ENCODE peak calls at places on chromosomes 5 and 9, in ten cellular contexts. I is OCI-LY7, X is dorsolateral prefrontal cortex, L is IMR-90, A is K562, Y is psoas muscle, D is osteoblast, T is ovary, R is esophagus muscularis mucosa, C is AG04449. Q is an unnamed sample.

GRCh38 chr9:108290839-108291585 is 564.8 kb downstream of the ACTL7B start:
- DNase-seq in I (no peak), X (no peak), L (no peak), A (no peak), Y (no peak), D (peak), T (no peak), R (no peak), C (no peak), Q (no peak)

GRCh38 chr5:158233735-158234322 is 374.9 kb upstream of the CLINT1 start:
- DNase-seq in I (no peak), X (no peak), L (no peak), A (no peak), Y (no peak), D (peak), T (no peak), R (no peak), C (no peak), Q (no peak)

GRCh38 chr9:20178197-20178596 is 389.4 kb upstream of the SLC24A2 start:
- DNase-seq in I (no peak), X (no peak), L (no peak), A (no peak), Y (no peak), D (no peak), T (no peak), R (no peak), C (no peak), Q (no peak)

GRCh38 chr5:59126665-59127354 is 543.9 kb downstream of the RAB3C start:
- DNase-seq in I (no peak), X (no peak), L (peak), A (no peak), Y (no peak), D (no peak), T (no peak), R (no peak), C (no peak), Q (peak)

GRCh38 chr5:80082731-80083114 is 47.6 kb downstream of the THBS4 start:
- DNase-seq in I (peak), X (peak), L (peak), A (peak), Y (peak), D (peak), T (peak), R (no peak), C (no peak), Q (peak)

GRCh38 chr5:54294097-54294667 is 16.2 kb downstream of the ARL15 start:
- DNase-seq in I (no peak), X (no peak), L (no peak), A (peak), Y (no peak), D (no peak), T (no peak), R (peak), C (no peak), Q (no peak)

GRCh38 chr9:88933607-88934379 is 57.5 kb upstream of the S1PR3 start:
- DNase-seq in I (no peak), X (no peak), L (no peak), A (peak), Y (no peak), D (no peak), T (no peak), R (peak), C (no peak), Q (no peak)

GRCh38 chr5:81768960-81769452 is 18.1 kb upstream of the SSBP2 start:
- DNase-seq in I (no peak), X (no peak), L (peak), A (no peak), Y (no peak), D (peak), T (no peak), R (no peak), C (peak), Q (peak)

GRCh38 chr9:96232539-96233241 is 69.3 kb downstream of the HSD17B3 start:
- DNase-seq in I (peak), X (no peak), L (peak), A (peak), Y (peak), D (peak), T (peak), R (no peak), C (no peak), Q (peak)

GRCh38 chr5:136021016-136021405 is 7.8 kb upstream of the TGFBI start:
- DNase-seq in I (no peak), X (no peak), L (peak), A (peak), Y (no peak), D (peak), T (no peak), R (no peak), C (no peak), Q (peak)

GRCh38 chr5:53200309-53200708 is 90.8 kb upstream of the MOCS2 start:
- DNase-seq in I (peak), X (no peak), L (peak), A (peak), Y (no peak), D (no peak), T (no peak), R (no peak), C (no peak), Q (peak)

GRCh38 chr5:175778951-175779475 is 92.4 kb upstream of the CPLX2 start:
- DNase-seq in I (no peak), X (peak), L (no peak), A (no peak), Y (peak), D (no peak), T (no peak), R (no peak), C (no peak), Q (peak)

GRCh38 chr9:6473149-6473548 is 60.1 kb downstream of the UHRF2 start:
- DNase-seq in I (no peak), X (no peak), L (no peak), A (no peak), Y (no peak), D (no peak), T (no peak), R (no peak), C (no peak), Q (no peak)

GRCh38 chr5:142432961-142433360 is 108.1 kb upstream of the SPRY4 start:
- DNase-seq in I (no peak), X (no peak), L (no peak), A (no peak), Y (no peak), D (no peak), T (no peak), R (no peak), C (no peak), Q (no peak)

GRCh38 chr5:135211083-135211790 is 177.2 kb upstream of the PITX1 start:
- DNase-seq in I (no peak), X (no peak), L (peak), A (no peak), Y (no peak), D (peak), T (no peak), R (peak), C (no peak), Q (no peak)

GRCh38 chr9:104905931-104906330 is 22.0 kb downstream of the ABCA1 start:
- DNase-seq in I (no peak), X (no peak), L (no peak), A (no peak), Y (no peak), D (no peak), T (no peak), R (no peak), C (no peak), Q (peak)

GRCh38 chr5:169421677-169422076 is 120.7 kb upstream of the SLIT3 start:
- DNase-seq in I (no peak), X (no peak), L (no peak), A (no peak), Y (no peak), D (no peak), T (no peak), R (no peak), C (no peak), Q (no peak)

GRCh38 chr5:126253406-126253805 is 169.8 kb upstream of the GRAMD2B start:
- DNase-seq in I (no peak), X (no peak), L (no peak), A (no peak), Y (no peak), D (no peak), T (no peak), R (no peak), C (no peak), Q (no peak)

GRCh38 chr5:134247411-134247810 is 21.5 kb upstream of the PPP2CA start:
- DNase-seq in I (no peak), X (no peak), L (peak), A (no peak), Y (no peak), D (peak), T (no peak), R (no peak), C (peak), Q (peak)

GRCh38 chr5:43171441-43171840 is 20.6 kb upstream of the NIM1K start:
- DNase-seq in I (no peak), X (no peak), L (no peak), A (no peak), Y (no peak), D (no peak), T (no peak), R (no peak), C (no peak), Q (no peak)

GRCh38 chr5:156762656-156763055 is 87.4 kb upstream of the PPP1R2B start:
- DNase-seq in I (no peak), X (no peak), L (peak), A (no peak), Y (no peak), D (no peak), T (no peak), R (no peak), C (no peak), Q (no peak)

GRCh38 chr9:6869081-6869948 is 111.5 kb downstream of the KDM4C start:
- DNase-seq in I (no peak), X (no peak), L (no peak), A (no peak), Y (no peak), D (peak), T (no peak), R (no peak), C (no peak), Q (no peak)

GRCh38 chr9:112396872-112397271 is 17.0 kb downstream of the HSDL2 start:
- DNase-seq in I (no peak), X (no peak), L (no peak), A (no peak), Y (no peak), D (no peak), T (no peak), R (no peak), C (no peak), Q (no peak)

GRCh38 chr9:133004091-133005072 is 25.9 kb downstream of the GFI1B start:
- DNase-seq in I (no peak), X (no peak), L (no peak), A (peak), Y (no peak), D (peak), T (no peak), R (no peak), C (no peak), Q (no peak)

GRCh38 chr5:13234-13633 is 78.7 kb upstream of the PLEKHG4B start:
- DNase-seq in I (no peak), X (no peak), L (no peak), A (no peak), Y (no peak), D (no peak), T (no peak), R (no peak), C (no peak), Q (no peak)

GRCh38 chr9:71285191-71285656 is 163.8 kb upstream of the TRPM3 start:
- DNase-seq in I (peak), X (no peak), L (peak), A (peak), Y (no peak), D (peak), T (no peak), R (no peak), C (peak), Q (peak)

GRCh38 chr5:17222679-17223078 is 5.2 kb downstream of the BASP1 start:
- DNase-seq in I (no peak), X (no peak), L (no peak), A (no peak), Y (no peak), D (no peak), T (no peak), R (no peak), C (no peak), Q (peak)

GRCh38 chr5:160061770-160062169 is 52.8 kb downstream of the TTC1 start:
- DNase-seq in I (no peak), X (no peak), L (no peak), A (no peak), Y (no peak), D (no peak), T (no peak), R (no peak), C (no peak), Q (no peak)

GRCh38 chr9:97809666-97810344 is 43.2 kb upstream of the FOXE1 start:
- DNase-seq in I (no peak), X (no peak), L (no peak), A (no peak), Y (no peak), D (peak), T (no peak), R (peak), C (no peak), Q (no peak)

GRCh38 chr9:132725306-132725705 is 55.0 kb downstream of the GTF3C4 start:
- DNase-seq in I (no peak), X (no peak), L (no peak), A (no peak), Y (no peak), D (no peak), T (no peak), R (no peak), C (no peak), Q (no peak)

GRCh38 chr5:39203291-39203922 is 16.0 kb downstream of the FYB1 start:
- DNase-seq in I (no peak), X (no peak), L (no peak), A (peak), Y (no peak), D (no peak), T (no peak), R (no peak), C (no peak), Q (no peak)
- H3K4me3 ChIP-seq in I (no peak), X (no peak), L (no peak), A (no peak), Y (no peak), D (no peak), T (no peak), R (no peak), C (no peak), Q (no peak)

GRCh38 chr5:40160435-40160834 is 519.3 kb upstream of the PTGER4 start:
- DNase-seq in I (no peak), X (no peak), L (peak), A (no peak), Y (no peak), D (peak), T (no peak), R (no peak), C (no peak), Q (no peak)

GRCh38 chr5:40165106-40165788 is 514.5 kb upstream of the PTGER4 start:
- DNase-seq in I (no peak), X (no peak), L (no peak), A (no peak), Y (no peak), D (no peak), T (no peak), R (no peak), C (no peak), Q (no peak)

GRCh38 chr5:40166757-40167156 is 513.0 kb upstream of the PTGER4 start:
- DNase-seq in I (no peak), X (no peak), L (peak), A (no peak), Y (no peak), D (no peak), T (no peak), R (no peak), C (no peak), Q (peak)

GRCh38 chr5:40167283-40167682 is 512.4 kb upstream of the PTGER4 start:
- DNase-seq in I (no peak), X (no peak), L (no peak), A (no peak), Y (no peak), D (no peak), T (no peak), R (no peak), C (no peak), Q (no peak)

DNA sequence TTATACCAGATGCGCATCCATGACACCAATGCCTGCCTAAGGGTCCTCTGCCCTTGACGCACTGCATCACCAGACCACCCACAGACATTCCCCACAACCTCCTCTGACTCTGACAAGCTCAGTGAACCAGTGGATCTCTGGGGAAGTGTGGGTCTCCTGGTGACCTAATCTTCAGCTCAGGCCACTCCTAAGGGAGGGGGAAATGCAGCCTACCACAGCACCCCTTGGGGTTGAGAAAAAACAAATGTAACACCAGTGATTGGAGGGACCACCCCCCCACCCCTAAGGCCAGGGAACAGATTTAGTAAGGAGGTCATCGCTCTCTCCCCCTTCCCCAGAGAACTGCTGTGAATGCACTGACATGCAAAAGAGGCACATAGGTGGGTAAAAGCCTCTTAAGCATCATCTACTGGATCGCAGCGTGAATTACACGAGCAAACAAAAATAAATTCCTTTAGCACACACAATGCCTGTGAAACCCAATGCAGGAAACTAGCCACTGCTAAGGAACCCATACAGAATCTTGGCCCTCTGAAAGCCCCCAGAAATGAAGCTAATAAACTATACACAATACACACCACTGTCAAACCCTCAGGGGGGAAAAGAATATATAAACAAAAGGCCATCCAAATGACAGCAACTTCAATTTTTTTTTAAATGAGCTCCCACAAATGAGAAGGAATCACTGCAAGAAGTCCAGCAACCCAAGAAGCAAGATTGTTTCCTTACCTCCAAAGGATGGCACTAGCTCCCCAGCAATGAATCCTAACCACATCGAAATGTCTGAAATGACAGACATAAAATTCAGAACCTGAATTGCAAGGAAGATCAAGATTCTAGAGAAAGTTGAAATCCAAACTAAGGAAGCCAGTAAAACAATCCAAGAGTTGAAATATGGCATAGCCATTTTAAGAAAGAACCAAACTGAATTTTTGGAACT is 513.7 kb upstream of the PTGER4 start:
- DNase-seq in I (no peak), X (no peak), L (peak), A (no peak), Y (no peak), D (peak), T (no peak), R (no peak), C (no peak), Q (no peak)
- TF ChIP-seq CTCF in I (no peak), X (no peak), L (peak), A (no peak), Y (no peak), D (no peak), T (no peak), R (no peak), C (no peak), Q (peak)

GRCh38 chr5:123094919-123095693 is 6.1 kb downstream of the PRDM6 start:
- DNase-seq in I (no peak), X (no peak), L (peak), A (no peak), Y (peak), D (peak), T (no peak), R (no peak), C (no peak), Q (no peak)

GRCh38 chr5:123094227-123094918 is 5.3 kb downstream of the PRDM6 start:
- DNase-seq in I (no peak), X (no peak), L (peak), A (no peak), Y (no peak), D (peak), T (no peak), R (no peak), C (no peak), Q (no peak)

GRCh38 chr5:123091988-123092583 is 3.0 kb downstream of the PRDM6 start:
- DNase-seq in I (no peak), X (no peak), L (peak), A (no peak), Y (no peak), D (peak), T (no peak), R (no peak), C (no peak), Q (no peak)

GRCh38 chr5:123092696-123093095 is 3.7 kb downstream of the PRDM6 start:
- DNase-seq in I (no peak), X (no peak), L (peak), A (no peak), Y (no peak), D (peak), T (no peak), R (no peak), C (no peak), Q (no peak)

DNA sequence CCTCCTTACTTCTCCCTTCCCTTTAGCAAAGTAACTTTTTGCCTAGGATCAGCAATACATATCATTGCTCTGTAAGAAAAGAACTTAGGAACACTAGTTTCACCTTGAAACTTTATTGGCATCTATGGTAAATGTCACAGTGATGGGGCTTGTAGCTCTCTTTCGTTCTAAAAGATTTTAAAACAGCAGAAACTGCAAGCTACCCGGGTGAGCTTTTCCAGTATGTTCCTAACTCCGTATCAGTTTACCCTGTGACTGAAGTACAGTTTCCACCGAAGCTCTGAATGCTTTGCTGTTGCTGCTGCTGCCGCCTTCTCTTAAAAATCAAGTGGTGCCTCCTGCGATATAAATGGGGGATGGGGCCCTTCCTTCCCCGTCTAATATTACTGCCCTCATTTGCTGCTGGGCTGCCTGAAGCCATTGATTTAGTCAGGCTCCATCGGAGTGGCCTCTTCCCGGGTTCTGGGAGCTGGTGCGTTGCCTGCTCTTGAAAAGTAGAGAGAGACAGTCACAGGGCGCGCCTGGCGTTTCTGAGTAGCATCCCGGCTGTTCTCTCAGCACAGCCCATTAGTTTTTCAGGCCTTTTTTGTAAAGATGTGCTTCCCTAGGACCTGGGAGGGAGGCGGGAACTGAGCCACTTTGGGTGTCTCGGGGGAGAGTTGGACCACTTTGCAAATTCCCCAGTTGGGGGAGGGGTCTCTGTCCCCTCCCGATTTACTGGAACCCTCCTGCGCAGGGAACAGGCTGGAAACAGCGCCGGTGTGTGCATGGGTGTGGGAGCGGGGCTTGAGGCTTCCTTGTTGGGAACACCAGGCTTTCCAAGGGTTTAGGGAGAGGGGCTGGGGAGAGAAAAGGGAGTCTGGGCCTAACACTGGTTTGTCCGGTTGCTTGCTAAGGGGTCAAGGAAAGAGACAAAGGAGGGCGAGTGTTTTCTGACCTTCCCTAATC is 4.5 kb downstream of the PRDM6 start:
- DNase-seq in I (no peak), X (no peak), L (peak), A (no peak), Y (no peak), D (peak), T (no peak), R (no peak), C (no peak), Q (no peak)
- H3K4me3 ChIP-seq in I (no peak), X (no peak), L (no peak), A (no peak), Y (no peak), D (no peak), T (no peak), R (no peak), C (no peak), Q (no peak)

GRCh38 chr5:96590796-96591195 is 71.4 kb upstream of the CAST start:
- DNase-seq in I (no peak), X (no peak), L (no peak), A (no peak), Y (no peak), D (no peak), T (no peak), R (no peak), C (no peak), Q (no peak)

GRCh38 chr5:96597441-96598020 is 64.6 kb upstream of the CAST start:
- DNase-seq in I (no peak), X (no peak), L (peak), A (no peak), Y (no peak), D (peak), T (no peak), R (no peak), C (no peak), Q (peak)

GRCh38 chr5:96601200-96601599 is 61.0 kb upstream of the CAST start:
- DNase-seq in I (no peak), X (no peak), L (no peak), A (no peak), Y (no peak), D (no peak), T (no peak), R (no peak), C (no peak), Q (no peak)

GRCh38 chr5:96595300-96596090 is 66.7 kb upstream of the CAST start:
- DNase-seq in I (peak), X (no peak), L (no peak), A (peak), Y (no peak), D (no peak), T (no peak), R (no peak), C (no peak), Q (peak)
- TF ChIP-seq CTCF in I (peak), X (no peak), L (peak), A (peak), Y (no peak), D (peak), T (no peak), R (peak), C (peak), Q (peak)